ENCODE peak calls at places on chromosomes 7 and 10, in ten cellular contexts. S is lower lobe of right lung; T is GM20000; J is spleen; Y is stimulated activated CD8-positive, alpha-beta memory T cell treated with anti-CD3 and anti-CD28 coated beads, Interleukin-4, amount 100 ng/mL, for 48 hours; U is AG04450; I is effector CD4-positive, alpha-beta T cell; O is cardiac muscle cell; D is T-helper 9 cell; H is mucosa of gallbladder. E is an unnamed sample.

GRCh38 chr10:6401066-6401465 is 179.0 kb downstream of the PRKCQ start:
- DNase-seq in S (no peak), T (no peak), J (no peak), Y (no peak), U (no peak), I (no peak), O (no peak), D (no peak), H (no peak), E (no peak)

GRCh38 chr7:42739591-42739990 is 172.3 kb downstream of the C7orf25 start:
- DNase-seq in S (no peak), T (no peak), J (no peak), Y (no peak), U (no peak), I (no peak), O (no peak), D (no peak), H (no peak), E (no peak)

GRCh38 chr7:25763461-25763860 is 388.5 kb upstream of the NFE2L3 start:
- DNase-seq in S (no peak), T (no peak), J (no peak), Y (no peak), U (no peak), I (no peak), O (no peak), D (no peak), H (no peak), E (no peak)

GRCh38 chr10:84537447-84537931 is 209.1 kb downstream of the CCSER2 start:
- DNase-seq in S (peak; percentile 60), T (peak; percentile 78), J (no peak), Y (peak; percentile 40), U (peak; percentile 21), I (no peak), O (peak; percentile 90), D (peak; percentile 18), H (peak; percentile 39), E (peak; percentile 59)

GRCh38 chr10:110175406-110175805 is 32.0 kb upstream of the MXI1 start:
- DNase-seq in S (no peak), T (no peak), J (no peak), Y (no peak), U (no peak), I (no peak), O (no peak), D (no peak), H (no peak), E (no peak)

GRCh38 chr7:80420876-80421275 is 91.0 kb downstream of the GNAT3 start:
- DNase-seq in S (no peak), T (no peak), J (no peak), Y (no peak), U (no peak), I (no peak), O (no peak), D (no peak), H (no peak), E (no peak)

GRCh38 chr7:14457567-14458453 is 444.7 kb downstream of the DGKB start:
- DNase-seq in S (peak; percentile 57), T (peak; percentile 37), J (peak; percentile 64), Y (peak; percentile 59), U (peak; percentile 70), I (peak; percentile 9), O (peak; percentile 92), D (peak; percentile 41), H (peak; percentile 82), E (peak; percentile 38)

GRCh38 chr7:113291058-113291457 is 172.7 kb upstream of the SMIM30 start:
- DNase-seq in S (no peak), T (no peak), J (peak; percentile 43), Y (no peak), U (no peak), I (no peak), O (no peak), D (no peak), H (no peak), E (no peak)

GRCh38 chr10:60123668-60124067 is 217.3 kb upstream of the CCDC6 start:
- DNase-seq in S (no peak), T (no peak), J (no peak), Y (no peak), U (no peak), I (no peak), O (no peak), D (no peak), H (no peak), E (no peak)

GRCh38 chr10:20254497-20254896 is 438.3 kb downstream of the PLXDC2 start:
- DNase-seq in S (no peak), T (no peak), J (no peak), Y (no peak), U (no peak), I (no peak), O (no peak), D (no peak), H (no peak), E (no peak)

GRCh38 chr10:71755179-71755879 is 18.0 kb downstream of the VSIR start:
- DNase-seq in S (no peak), T (no peak), J (peak; percentile 79), Y (no peak), U (no peak), I (no peak), O (no peak), D (no peak), H (no peak), E (no peak)

GRCh38 chr7:1176891-1177373 is 16.9 kb upstream of the ZFAND2A start:
- DNase-seq in S (peak; percentile 86), T (peak; percentile 78), J (peak; percentile 90), Y (peak; percentile 98), U (no peak), I (peak; percentile 61), O (peak; percentile 41), D (peak; percentile 75), H (peak; percentile 58), E (peak; percentile 86)

GRCh38 chr10:77428776-77429395 is 208.7 kb downstream of the KCNMA1 start:
- DNase-seq in S (peak; percentile 53), T (no peak), J (no peak), Y (no peak), U (peak; percentile 60), I (no peak), O (peak; percentile 60), D (no peak), H (peak; percentile 44), E (peak; percentile 43)

GRCh38 chr7:84801396-84801795 is 385.5 kb downstream of the SEMA3D start:
- DNase-seq in S (no peak), T (no peak), J (no peak), Y (no peak), U (no peak), I (no peak), O (no peak), D (no peak), H (no peak), E (no peak)

GRCh38 chr7:135763261-135763660 is 14.6 kb upstream of the FAM180A start:
- DNase-seq in S (no peak), T (no peak), J (no peak), Y (no peak), U (no peak), I (no peak), O (no peak), D (no peak), H (no peak), E (no peak)

GRCh38 chr10:74329873-74330272 is 178.9 kb downstream of the ADK start:
- DNase-seq in S (no peak), T (no peak), J (no peak), Y (no peak), U (no peak), I (no peak), O (no peak), D (no peak), H (no peak), E (no peak)

GRCh38 chr10:90751107-90751997 is 106.5 kb downstream of the HTR7 start:
- DNase-seq in S (no peak), T (peak; percentile 63), J (no peak), Y (peak; percentile 65), U (no peak), I (peak; percentile 11), O (peak; percentile 58), D (peak; percentile 8), H (peak; percentile 33), E (peak; percentile 30)

GRCh38 chr10:78630944-78631838 is 437.6 kb upstream of the ZMIZ1 start:
- DNase-seq in S (no peak), T (no peak), J (no peak), Y (peak; percentile 46), U (no peak), I (no peak), O (no peak), D (no peak), H (no peak), E (no peak)

GRCh38 chr10:96638696-96639095 is 51.9 kb upstream of the TM9SF3 start:
- DNase-seq in S (no peak), T (no peak), J (no peak), Y (no peak), U (no peak), I (no peak), O (no peak), D (no peak), H (no peak), E (no peak)

GRCh38 chr7:130903358-130903974 is 169.5 kb upstream of the KLF14 start:
- DNase-seq in S (no peak), T (no peak), J (no peak), Y (peak; percentile 23), U (peak; percentile 86), I (no peak), O (no peak), D (no peak), H (no peak), E (no peak)

GRCh38 chr7:76257973-76258372 is 44.5 kb upstream of the HSPB1 start:
- DNase-seq in S (no peak), T (no peak), J (no peak), Y (no peak), U (no peak), I (no peak), O (no peak), D (no peak), H (no peak), E (no peak)

GRCh38 chr7:100825760-100826545 is 1.4 kb downstream of the EPHB4 start:
- DNase-seq in S (no peak), T (peak; percentile 38), J (no peak), Y (no peak), U (no peak), I (no peak), O (peak; percentile 53), D (no peak), H (no peak), E (no peak)

GRCh38 chr10:921471-922414 is 9.8 kb downstream of the LARP4B start:
- DNase-seq in S (no peak), T (no peak), J (no peak), Y (peak; percentile 19), U (no peak), I (no peak), O (no peak), D (no peak), H (no peak), E (no peak)

GRCh38 chr7:78326870-78327269 is 528.3 kb downstream of the PHTF2 start:
- DNase-seq in S (no peak), T (no peak), J (no peak), Y (no peak), U (no peak), I (no peak), O (no peak), D (no peak), H (peak; percentile 20), E (no peak)

GRCh38 chr10:44016589-44017482 is 368.1 kb downstream of the CXCL12 start:
- DNase-seq in S (no peak), T (no peak), J (no peak), Y (no peak), U (no peak), I (no peak), O (no peak), D (no peak), H (no peak), E (no peak)

GRCh38 chr10:3780766-3781457 is 4.1 kb downstream of the KLF6 start:
- DNase-seq in S (no peak), T (no peak), J (peak; percentile 83), Y (no peak), U (no peak), I (no peak), O (no peak), D (no peak), H (no peak), E (no peak)

GRCh38 chr10:110061687-110062086 is 53.9 kb downstream of the ADD3 start:
- DNase-seq in S (no peak), T (no peak), J (no peak), Y (no peak), U (no peak), I (no peak), O (no peak), D (no peak), H (no peak), E (no peak)

GRCh38 chr7:6092953-6093354 is 61.8 kb downstream of the ANKRD61 start:
- DNase-seq in S (no peak), T (no peak), J (no peak), Y (no peak), U (no peak), I (no peak), O (no peak), D (no peak), H (no peak), E (no peak)

E was measured in left colon.